ENCODE peak calls at places on chromosomes 12 and 14, in ten cellular contexts. M is H1, Z is body of pancreas, C is pancreas, P is cardiac muscle cell, G is heart left ventricle, I is A673, S is left lung, O is K562, V is fibroblast of lung. T is an unnamed sample.

GRCh38 chr14:26415618-26416123 is 182.2 kb downstream of the NOVA1 start:
- DNase-seq in S (no peak), M (no peak), O (no peak), G (no peak), P (no peak), V (peak), I (no peak), C (peak), Z (peak), T (no peak)

GRCh38 chr12:32454075-32454474 is 54.7 kb downstream of the FGD4 start:
- DNase-seq in G (no peak), M (peak), I (peak), C (no peak), V (peak), Z (no peak), P (peak), O (no peak), S (no peak), T (no peak)

GRCh38 chr14:53539489-53540126 is 386.5 kb upstream of the DDHD1 start:
- DNase-seq in I (peak), C (peak), G (peak), Z (peak), V (peak), M (peak), P (peak), O (peak), S (no peak), T (no peak)

GRCh38 chr12:18439541-18439940 is 178.2 kb downstream of the PIK3C2G start:
- DNase-seq in C (no peak), M (no peak), S (no peak), P (peak), I (no peak), O (peak), G (no peak), Z (no peak), V (peak), T (no peak)

GRCh38 chr12:85872497-85873091 is 1.5 kb upstream of the NTS start:
- DNase-seq in Z (no peak), S (no peak), V (peak), P (peak), G (no peak), M (no peak), C (no peak), O (peak), I (peak), T (no peak)

GRCh38 chr12:12467222-12467621 is 95.4 kb downstream of the DUSP16 start:
- DNase-seq in P (no peak), I (no peak), O (no peak), C (no peak), Z (no peak), S (no peak), V (no peak), G (no peak), M (no peak), T (peak)

GRCh38 chr12:64608901-64609542 is 1.3 kb upstream of the RASSF3 start:
- DNase-seq in O (peak), Z (no peak), I (peak), P (peak), C (no peak), V (peak), S (no peak), M (no peak), G (no peak), T (peak)

GRCh38 chr14:19771895-19772430 is 1.3 kb upstream of the OR4M1 start:
- DNase-seq in Z (no peak), C (no peak), S (no peak), I (no peak), G (peak), O (no peak), V (no peak), M (no peak), P (no peak), T (no peak)

GRCh38 chr12:47802312-47802711 is 17.4 kb downstream of the HDAC7 start:
- DNase-seq in O (no peak), M (no peak), G (no peak), V (no peak), Z (no peak), P (no peak), C (no peak), S (no peak), I (no peak), T (no peak)

DNA sequence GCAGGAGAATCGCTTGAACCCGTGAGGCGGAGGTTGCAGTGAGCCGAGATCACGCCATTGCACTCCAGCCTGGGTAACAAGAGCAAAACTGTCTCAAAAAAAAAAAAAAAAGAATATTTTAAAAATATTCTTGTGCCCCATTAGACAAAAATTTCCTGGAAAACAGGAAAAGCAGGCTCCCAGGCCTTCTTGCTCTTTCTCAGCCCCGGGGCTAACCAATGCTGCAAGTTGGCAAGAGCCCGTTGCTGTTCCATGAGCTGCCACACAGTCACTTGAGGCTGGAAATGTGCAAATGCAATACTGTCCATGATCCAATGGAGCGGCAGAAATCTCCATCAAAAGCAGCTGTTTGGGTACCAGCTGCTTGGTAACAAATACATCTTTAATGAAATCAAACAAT is 994.7 kb downstream of the VRK1 start:
- DNase-seq in C (no peak), G (no peak), Z (no peak), O (no peak), I (no peak), M (no peak), P (no peak), V (no peak), S (no peak), T (no peak)
- TF ChIP-seq CTCF in C (no peak), G (no peak), Z (no peak), O (no peak), I (no peak), M (no peak), P (no peak), V (no peak), S (no peak), T (no peak)

DNA sequence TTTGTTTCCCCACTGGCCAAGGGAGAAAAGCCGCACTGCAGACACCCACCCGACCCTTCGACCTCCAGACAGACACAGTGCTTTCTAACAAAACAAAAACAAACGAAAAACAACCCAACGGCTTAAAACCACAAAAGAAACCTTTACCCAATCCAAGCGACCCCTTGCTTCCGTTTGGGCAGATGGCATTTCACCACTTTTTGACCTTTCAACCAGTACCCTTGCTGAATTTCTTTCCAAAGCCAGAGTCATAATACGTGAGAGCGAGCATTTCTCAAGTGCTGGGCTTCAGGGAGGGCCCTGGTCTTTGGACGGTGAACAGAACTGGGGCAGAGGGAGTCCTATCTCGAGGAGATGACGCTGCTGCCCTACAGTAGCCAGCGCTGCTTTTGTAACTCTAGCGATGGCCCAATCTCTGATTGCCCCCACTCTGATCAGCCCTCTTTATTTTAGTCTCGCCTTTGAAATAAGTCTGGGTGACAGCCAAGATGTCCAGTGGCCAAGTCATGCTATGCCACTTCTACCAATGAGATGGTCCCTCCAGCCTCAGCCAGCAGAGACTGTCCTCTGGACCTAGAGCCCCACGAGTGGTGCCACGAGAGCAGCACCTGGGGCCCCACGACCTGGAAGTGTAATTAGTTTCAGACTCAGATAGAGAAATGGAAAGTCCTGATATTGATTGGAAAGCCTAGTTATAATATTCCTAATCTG is 21.9 kb upstream of the ADIPOR2 start:
- DNase-seq in M (no peak), Z (no peak), S (no peak), G (peak), O (no peak), I (no peak), C (no peak), P (peak), V (peak), T (no peak)
- H3K27ac ChIP-seq in M (no peak), Z (no peak), S (peak), G (peak), O (peak), I (no peak), C (no peak), P (no peak), V (no peak), T (no peak)

DNA sequence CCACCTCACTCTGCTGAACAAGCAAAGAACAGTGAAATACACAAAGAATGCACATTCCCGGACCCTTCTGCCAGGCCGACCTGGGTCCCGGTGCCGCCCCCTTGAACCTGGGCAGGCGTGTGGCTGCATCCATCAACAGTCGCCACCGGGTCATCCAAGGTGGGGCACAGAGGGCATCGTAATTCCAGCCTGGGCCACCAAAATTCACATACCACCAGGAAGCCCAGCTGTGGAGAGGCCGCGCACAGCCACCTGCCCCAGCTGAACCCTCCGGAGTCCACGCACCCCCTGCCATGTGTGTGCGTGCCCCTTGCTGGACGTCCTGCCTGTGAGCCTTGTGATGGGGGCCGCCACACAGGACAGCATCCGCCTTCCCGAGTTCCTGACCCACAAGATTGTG is 85.7 kb downstream of the NOC4L start:
- DNase-seq in G (no peak), Z (no peak), V (no peak), O (no peak), C (no peak), P (no peak), I (no peak), S (peak), M (no peak), T (no peak)
- TF ChIP-seq CTCF in G (no peak), Z (no peak), V (no peak), O (no peak), C (no peak), P (no peak), I (no peak), S (no peak), M (no peak), T (no peak)

GRCh38 chr12:70722584-70723343 is 85.5 kb upstream of the PTPRB start:
- DNase-seq in S (no peak), I (peak), P (peak), Z (no peak), M (no peak), O (no peak), C (no peak), V (peak), G (no peak), T (no peak)
- H3K27ac ChIP-seq in S (peak), I (no peak), P (no peak), Z (no peak), M (no peak), O (no peak), C (no peak), V (no peak), G (peak), T (no peak)

DNA sequence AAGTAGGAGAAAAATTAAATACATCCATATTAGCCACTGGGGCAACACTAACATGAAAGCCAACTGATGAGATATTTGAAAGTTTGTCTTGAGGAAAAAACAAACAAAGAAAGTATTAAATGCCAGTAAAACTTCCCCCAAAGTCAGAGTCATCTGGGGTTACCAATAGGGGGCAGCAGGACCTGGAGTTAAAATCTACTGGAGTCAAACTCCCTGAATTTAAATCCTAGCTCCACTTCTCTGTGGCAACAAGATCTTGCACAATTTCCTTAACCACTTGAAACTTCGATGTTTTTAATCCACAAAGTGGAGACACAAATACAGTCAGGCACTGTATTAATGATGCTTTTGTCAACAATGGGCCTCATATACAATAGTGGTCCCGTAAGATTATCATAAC is 14.4 kb downstream of the PLEKHG7 start:
- DNase-seq in C (no peak), I (peak), M (no peak), S (no peak), P (peak), Z (no peak), G (no peak), V (peak), O (peak), T (no peak)
- TF ChIP-seq CTCF in C (no peak), I (peak), M (no peak), S (peak), P (peak), Z (no peak), G (peak), V (peak), O (peak), T (no peak)

DNA sequence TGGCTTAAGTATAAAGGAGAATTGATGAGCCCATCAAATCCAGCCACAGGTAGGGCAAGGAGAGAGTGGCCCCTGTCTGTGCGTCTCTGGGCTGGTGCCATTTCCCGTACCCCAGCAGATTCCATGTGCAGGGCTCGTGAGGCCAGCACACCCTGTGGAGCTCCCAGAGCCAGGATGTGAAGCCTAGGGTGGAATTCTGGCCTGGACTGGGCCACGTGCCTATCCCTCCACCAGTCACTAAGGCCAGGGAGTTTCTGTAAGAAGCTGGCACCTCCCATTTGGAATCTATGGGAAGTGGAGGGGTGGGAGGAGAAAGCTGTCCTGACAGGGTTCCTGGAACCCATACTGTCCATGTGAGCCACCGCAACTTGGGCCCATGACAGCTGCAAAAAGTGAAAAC is 148.5 kb downstream of the FOXN3 start:
- DNase-seq in I (no peak), Z (no peak), V (no peak), G (no peak), P (no peak), M (no peak), C (no peak), S (no peak), O (no peak), T (no peak)
- H3K27ac ChIP-seq in I (no peak), Z (no peak), V (no peak), G (no peak), P (no peak), M (no peak), C (no peak), S (no peak), O (no peak), T (no peak)

GRCh38 chr14:69259531-69260245 is at the start of gene GALNT16:
- DNase-seq in G (peak), S (peak), V (no peak), C (no peak), I (no peak), P (peak), M (no peak), O (peak), Z (peak), T (no peak)
- TF ChIP-seq CTCF in G (peak), S (no peak), V (no peak), C (no peak), I (no peak), P (peak), M (peak), O (peak), Z (peak), T (no peak)

DNA sequence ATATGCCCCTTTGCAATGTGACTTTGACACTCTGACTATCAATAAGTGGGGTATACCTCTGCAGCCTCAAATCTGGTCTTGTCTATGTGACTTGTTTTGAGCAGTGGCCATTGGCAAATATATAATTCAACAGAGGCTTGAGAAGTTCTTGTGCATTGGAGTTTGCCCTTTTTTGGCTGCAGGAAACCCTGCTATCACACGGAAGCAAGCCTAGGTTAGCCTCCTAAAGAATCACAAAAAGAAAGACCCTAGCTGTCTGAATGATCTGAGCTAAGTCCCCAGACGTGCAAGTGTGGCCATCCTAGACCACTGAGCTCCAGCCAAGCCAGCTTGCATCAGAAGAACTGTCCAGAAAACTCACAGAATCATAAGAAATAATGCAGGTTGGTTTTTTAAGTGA is 31.8 kb upstream of the PARP11 start:
- DNase-seq in O (no peak), P (no peak), Z (no peak), V (no peak), C (no peak), M (no peak), G (no peak), I (no peak), S (no peak), T (no peak)
- H3K27ac ChIP-seq in O (no peak), P (no peak), Z (no peak), V (no peak), C (no peak), M (no peak), G (no peak), I (no peak), S (no peak), T (peak)